ENCODE peak calls at places on chromosomes 11 and 22, in eight cellular contexts. I is thoracic aorta, P is nephron progenitor cell, D is kidney, W is IMR-90, H is upper lobe of right lung, M is RWPE1, N is tibial nerve. S is an unnamed sample.

GRCh38 chr11:113989381-113989780 is 14.5 kb downstream of the HTR3A start:
- DNase-seq in I (no peak), P (no peak), D (no peak), W (no peak), H (no peak), M (no peak), N (no peak), S (no peak)

GRCh38 chr11:11973361-11973800 is 35.0 kb downstream of the DKK3 start:
- DNase-seq in I (peak; percentile 56), P (no peak), D (peak; percentile 88), W (peak; percentile 72), H (peak; percentile 62), M (no peak), N (peak; percentile 66), S (peak; percentile 83)

GRCh38 chr11:34915136-34916013 is 804 bp downstream of the APIP start:
- DNase-seq in I (no peak), P (no peak), D (no peak), W (peak; percentile 40), H (no peak), M (no peak), N (no peak), S (no peak)

GRCh38 chr11:697028-697491 is 1.4 kb downstream of the TMEM80 start:
- DNase-seq in I (no peak), P (no peak), D (no peak), W (peak; percentile 90), H (no peak), M (no peak), N (no peak), S (no peak)

GRCh38 chr11:128491195-128491936 is 96.0 kb downstream of the ETS1 start:
- DNase-seq in I (no peak), P (no peak), D (no peak), W (no peak), H (no peak), M (no peak), N (no peak), S (no peak)

GRCh38 chr11:30478923-30479322 is 107.2 kb downstream of the MPPED2 start:
- DNase-seq in I (no peak), P (no peak), D (peak; percentile 57), W (no peak), H (no peak), M (no peak), N (peak; percentile 23), S (no peak)

GRCh38 chr11:35364101-35364780 is 55.1 kb downstream of the SLC1A2 start:
- DNase-seq in I (peak; percentile 54), P (no peak), D (peak; percentile 78), W (peak; percentile 86), H (peak; percentile 62), M (peak; percentile 82), N (peak; percentile 71), S (peak; percentile 88)

GRCh38 chr11:6437423-6437822 is 3.4 kb downstream of the HPX start:
- DNase-seq in I (no peak), P (no peak), D (no peak), W (no peak), H (no peak), M (no peak), N (no peak), S (no peak)

GRCh38 chr11:115591380-115591779 is 87.2 kb upstream of the CADM1 start:
- DNase-seq in I (no peak), P (no peak), D (no peak), W (no peak), H (no peak), M (no peak), N (no peak), S (no peak)

GRCh38 chr11:707817-708420 is 1.9 kb downstream of the EPS8L2 start:
- DNase-seq in I (no peak), P (no peak), D (peak; percentile 93), W (no peak), H (no peak), M (no peak), N (no peak), S (no peak)

GRCh38 chr11:61133956-61134662 is 27.1 kb downstream of the VPS37C start:
- DNase-seq in I (no peak), P (no peak), D (peak; percentile 46), W (no peak), H (peak; percentile 56), M (no peak), N (no peak), S (no peak)

GRCh38 chr11:1390603-1391164 is 950 bp downstream of the BRSK2 start:
- DNase-seq in I (no peak), P (peak; percentile 72), D (peak; percentile 80), W (peak; percentile 5), H (no peak), M (no peak), N (no peak), S (no peak)

GRCh38 chr22:44729391-44730012 is 22.9 kb upstream of the ARHGAP8 start:
- DNase-seq in I (no peak), P (no peak), D (no peak), W (peak; percentile 71), H (no peak), M (no peak), N (peak; percentile 19), S (no peak)

GRCh38 chr11:130023204-130023603 is 20.6 kb upstream of the PRDM10 start:
- DNase-seq in I (no peak), P (peak; percentile 13), D (no peak), W (peak; percentile 48), H (no peak), M (peak; percentile 76), N (no peak), S (peak; percentile 48)

GRCh38 chr22:37746366-37747089 is 49.7 kb downstream of the TRIOBP start:
- DNase-seq in I (no peak), P (peak; percentile 37), D (no peak), W (no peak), H (peak; percentile 76), M (no peak), N (no peak), S (no peak)

GRCh38 chr22:47552024-47552423 is 789.6 kb downstream of the TBC1D22A start:
- DNase-seq in I (no peak), P (no peak), D (no peak), W (no peak), H (no peak), M (no peak), N (no peak), S (peak; percentile 66)

GRCh38 chr11:107301886-107302285 is 155.7 kb downstream of the CWF19L2 start:
- DNase-seq in I (no peak), P (no peak), D (no peak), W (no peak), H (no peak), M (no peak), N (no peak), S (no peak)

GRCh38 chr11:71251159-71251721 is 1.1 kb downstream of the SHANK2 start:
- DNase-seq in I (no peak), P (no peak), D (peak; percentile 85), W (no peak), H (peak; percentile 76), M (peak; percentile 41), N (no peak), S (no peak)

GRCh38 chr11:64305691-64306562 is 603 bp downstream of the ESRRA start:
- DNase-seq in I (no peak), P (peak; percentile 75), D (peak; percentile 93), W (peak; percentile 27), H (peak; percentile 91), M (no peak), N (peak; percentile 42), S (no peak)

GRCh38 chr11:62669420-62670161 is 1.9 kb upstream of the UQCC3 start:
- DNase-seq in I (no peak), P (no peak), D (no peak), W (no peak), H (no peak), M (no peak), N (no peak), S (no peak)
- TF ChIP-seq CTCF in I (no peak), P (no peak), D (no peak), W (no peak), H (no peak), M (no peak), N (no peak), S (no peak)

DNA sequence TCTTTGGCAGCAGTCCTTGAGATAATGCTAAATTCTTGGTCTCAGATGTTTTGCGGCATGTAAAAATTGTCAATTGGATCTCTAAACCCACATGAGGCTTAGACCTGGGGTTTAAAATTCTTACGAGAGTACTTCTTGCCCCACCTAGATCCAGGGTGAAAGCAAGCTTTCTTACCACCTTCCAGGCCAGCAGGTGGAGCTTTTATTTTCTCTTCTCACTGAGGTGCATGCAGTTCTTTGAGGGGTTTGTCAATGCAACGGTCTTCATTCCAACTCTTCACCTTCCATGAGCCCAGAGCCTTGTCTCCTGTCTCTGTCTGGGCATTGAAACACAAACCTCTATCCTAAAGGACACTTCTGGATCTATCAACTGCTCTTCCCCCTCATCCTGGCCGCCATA is 154.1 kb downstream of the MYO18B start:
- DNase-seq in I (no peak), P (no peak), D (no peak), W (no peak), H (no peak), M (no peak), N (no peak), S (no peak)
- TF ChIP-seq CTCF in I (no peak), P (no peak), D (no peak), W (no peak), H (no peak), M (no peak), N (no peak), S (no peak)

GRCh38 chr11:10298342-10298741 is 4.3 kb upstream of the SBF2 start:
- DNase-seq in I (no peak), P (no peak), D (no peak), W (peak; percentile 98), H (no peak), M (no peak), N (no peak), S (no peak)
- TF ChIP-seq CTCF in I (no peak), P (no peak), D (no peak), W (peak; percentile 48), H (peak; percentile 14), M (no peak), N (no peak), S (peak; percentile 26)

GRCh38 chr11:36492724-36493304 is 17.3 kb downstream of the TRAF6 start:
- DNase-seq in I (no peak), P (no peak), D (no peak), W (peak; percentile 63), H (no peak), M (peak; percentile 43), N (peak; percentile 35), S (no peak)

GRCh38 chr11:36488096-36488495 is 22.0 kb downstream of the TRAF6 start:
- DNase-seq in I (no peak), P (no peak), D (no peak), W (no peak), H (no peak), M (no peak), N (no peak), S (no peak)

GRCh38 chr11:36485296-36485870 is 24.7 kb downstream of the TRAF6 start:
- DNase-seq in I (no peak), P (no peak), D (no peak), W (no peak), H (no peak), M (no peak), N (no peak), S (no peak)

GRCh38 chr11:36490026-36490806 is 19.9 kb downstream of the TRAF6 start:
- DNase-seq in I (no peak), P (no peak), D (no peak), W (no peak), H (no peak), M (no peak), N (no peak), S (no peak)

DNA sequence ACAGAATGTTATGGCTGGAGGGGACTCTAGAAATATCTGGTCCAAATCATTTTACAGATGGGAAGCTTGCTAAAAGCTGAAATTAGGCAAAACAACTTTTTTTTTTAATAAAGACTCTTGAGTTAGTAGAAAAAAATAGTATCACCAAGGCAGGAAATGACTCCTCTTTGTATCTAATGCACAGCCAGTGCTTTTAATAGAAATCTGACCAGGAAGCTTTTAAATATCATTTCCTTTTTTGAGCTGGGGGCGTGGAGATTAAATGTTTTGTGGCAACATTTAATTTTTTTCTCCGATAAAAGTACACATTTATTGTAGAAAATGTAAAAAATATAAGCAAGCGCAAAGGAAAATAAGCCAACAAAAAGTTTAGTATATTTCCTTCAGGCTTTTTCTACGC is 22.5 kb downstream of the TRAF6 start:
- DNase-seq in I (no peak), P (no peak), D (no peak), W (no peak), H (no peak), M (no peak), N (no peak), S (no peak)
- TF ChIP-seq CTCF in I (no peak), P (no peak), D (no peak), W (no peak), H (no peak), M (no peak), N (no peak), S (no peak)

S was measured in osteocyte.